ENCODE peak calls at places on chromosome 13, in seven cellular contexts. E is IMR-90; S is AG04450; G is ascending aorta; W is CD8-positive, alpha-beta memory T cell; H is bronchial epithelial cell; P is heart left ventricle. Q is an unnamed sample.

GRCh38 chr13:46288570-46289259 is 77.0 kb downstream of the LRRC63 start:
- DNase-seq in E (peak), S (no peak), G (no peak), W (peak), H (peak), P (no peak), Q (peak)

GRCh38 chr13:53126803-53127202 is 98.2 kb downstream of the OLFM4 start:
- DNase-seq in E (peak), S (no peak), G (no peak), W (no peak), H (no peak), P (peak), Q (peak)

GRCh38 chr13:24050292-24050711 is 110.2 kb upstream of the SPATA13 start:
- DNase-seq in E (peak), S (no peak), G (no peak), W (no peak), H (peak), P (no peak), Q (no peak)

GRCh38 chr13:31074750-31075149 is 87.0 kb downstream of the HSPH1 start:
- DNase-seq in E (no peak), S (no peak), G (no peak), W (no peak), H (no peak), P (no peak), Q (no peak)

GRCh38 chr13:29474991-29475390 is 120.5 kb downstream of the SLC7A1 start:
- DNase-seq in E (peak), S (peak), G (no peak), W (no peak), H (peak), P (no peak), Q (peak)

GRCh38 chr13:95228130-95228529 is 73.1 kb downstream of the ABCC4 start:
- DNase-seq in E (no peak), S (no peak), G (no peak), W (no peak), H (no peak), P (no peak), Q (no peak)

GRCh38 chr13:97319088-97319487 is 97.0 kb downstream of the MBNL2 start:
- DNase-seq in E (peak), S (no peak), G (no peak), W (no peak), H (no peak), P (peak), Q (no peak)

GRCh38 chr13:31038834-31039552 is 106.5 kb downstream of the TEX26 start:
- DNase-seq in E (peak), S (no peak), G (no peak), W (no peak), H (no peak), P (no peak), Q (no peak)

GRCh38 chr13:59874973-59875372 is 288.8 kb downstream of the DIAPH3 start:
- DNase-seq in E (no peak), S (no peak), G (no peak), W (no peak), H (no peak), P (no peak), Q (no peak)

GRCh38 chr13:73913043-73913740 is 221.0 kb downstream of the KLF12 start:
- DNase-seq in E (peak), S (no peak), G (no peak), W (no peak), H (peak), P (no peak), Q (peak)

GRCh38 chr13:99542788-99543406 is 41.6 kb downstream of the TM9SF2 start:
- DNase-seq in E (no peak), S (no peak), G (no peak), W (peak), H (no peak), P (no peak), Q (no peak)

GRCh38 chr13:86591862-86592261 is 792.6 kb upstream of the SLITRK6 start:
- DNase-seq in E (peak), S (no peak), G (no peak), W (no peak), H (peak), P (no peak), Q (peak)

GRCh38 chr13:73275163-73275562 is 216.4 kb downstream of the KLF5 start:
- DNase-seq in E (no peak), S (no peak), G (no peak), W (no peak), H (no peak), P (no peak), Q (no peak)

GRCh38 chr13:49183672-49184315 is 36.3 kb upstream of the MLNR start:
- DNase-seq in E (peak), S (no peak), G (no peak), W (no peak), H (peak), P (no peak), Q (no peak)

GRCh38 chr13:99984463-99985242 is 3.1 kb downstream of the ZIC2 start:
- DNase-seq in E (no peak), S (no peak), G (no peak), W (no peak), H (no peak), P (no peak), Q (no peak)

GRCh38 chr13:32142956-32143375 is 111.4 kb downstream of the FRY start:
- DNase-seq in E (peak), S (peak), G (no peak), W (no peak), H (peak), P (no peak), Q (peak)

GRCh38 chr13:28606466-28606865 is 52.5 kb upstream of the POMP start:
- DNase-seq in E (peak), S (no peak), G (no peak), W (no peak), H (no peak), P (no peak), Q (no peak)

GRCh38 chr13:32309812-32310706 is 5.1 kb downstream of the ZAR1L start:
- DNase-seq in E (peak), S (peak), G (no peak), W (peak), H (peak), P (no peak), Q (peak)

GRCh38 chr13:106230450-106230849 is 305.0 kb downstream of the EFNB2 start:
- DNase-seq in E (peak), S (peak), G (no peak), W (no peak), H (peak), P (no peak), Q (peak)
- H3K4me3 ChIP-seq in E (no peak), S (no peak), G (no peak), W (no peak), H (no peak), P (no peak), Q (no peak)

GRCh38 chr13:114064516-114065140 is 67.8 kb downstream of the RASA3 start:
- DNase-seq in E (peak), S (no peak), G (no peak), W (no peak), H (no peak), P (no peak), Q (no peak)
- H3K4me3 ChIP-seq in E (peak), S (peak), G (peak), W (peak), H (peak), P (peak), Q (peak)

GRCh38 chr13:47964863-47965262 is 36.2 kb downstream of the SUCLA2 start:
- DNase-seq in E (no peak), S (no peak), G (no peak), W (no peak), H (no peak), P (no peak), Q (no peak)

GRCh38 chr13:47955836-47956235 is 45.2 kb downstream of the SUCLA2 start:
- DNase-seq in E (no peak), S (no peak), G (no peak), W (no peak), H (no peak), P (no peak), Q (no peak)

GRCh38 chr13:47962237-47962636 is 38.8 kb downstream of the SUCLA2 start:
- DNase-seq in E (no peak), S (no peak), G (no peak), W (no peak), H (no peak), P (no peak), Q (no peak)

GRCh38 chr13:47957073-47957472 is 44.0 kb downstream of the SUCLA2 start:
- DNase-seq in E (no peak), S (no peak), G (no peak), W (no peak), H (no peak), P (no peak), Q (no peak)

GRCh38 chr13:47959468-47960088 is 41.5 kb downstream of the SUCLA2 start:
- DNase-seq in E (no peak), S (no peak), G (no peak), W (no peak), H (no peak), P (no peak), Q (no peak)
- H3K4me3 ChIP-seq in E (no peak), S (no peak), G (no peak), W (no peak), H (no peak), P (no peak), Q (no peak)

GRCh38 chr13:66860868-66861447 is 369.2 kb downstream of the PCDH9 start:
- DNase-seq in E (no peak), S (no peak), G (no peak), W (no peak), H (no peak), P (no peak), Q (no peak)
- H3K4me3 ChIP-seq in E (no peak), S (no peak), G (no peak), W (no peak), H (no peak), P (no peak), Q (no peak)

Q was measured in skeletal muscle cell.